ENCODE peak calls at places on chromosomes 5 and 9, in five cellular contexts. F is A549, C is stomach, G is heart left ventricle, V is endothelial cell of umbilical vein. O is an unnamed sample.

GRCh38 chr5:114335391-114335790 is 26.5 kb upstream of the KCNN2 start:
- DNase-seq in V (no peak), C (no peak), F (no peak), G (no peak), O (no peak)

GRCh38 chr9:121765021-121765950 is 113.9 kb downstream of the DAB2IP start:
- DNase-seq in V (peak), F (peak), C (peak), G (peak), O (peak)

GRCh38 chr9:84136119-84136868 is 155.7 kb downstream of the RMI1 start:
- DNase-seq in F (peak), G (no peak), V (no peak), C (no peak), O (peak)

GRCh38 chr5:41869150-41869738 is 981 bp downstream of the OXCT1 start:
- DNase-seq in V (peak), G (peak), C (peak), F (no peak), O (no peak)

GRCh38 chr5:116527587-116527986 is 47.0 kb downstream of the SEMA6A start:
- DNase-seq in V (no peak), F (no peak), G (no peak), C (no peak), O (no peak)

GRCh38 chr9:115422932-115423440 is 305.0 kb upstream of the TNC start:
- DNase-seq in C (no peak), V (no peak), G (no peak), F (no peak), O (no peak)

GRCh38 chr5:136174021-136174659 is 18.8 kb downstream of the SMIM32 start:
- DNase-seq in C (no peak), G (no peak), V (peak), F (peak), O (no peak)

GRCh38 chr5:77797133-77797532 is 21.0 kb upstream of the TBCA start:
- DNase-seq in G (no peak), V (no peak), F (no peak), C (no peak), O (no peak)

GRCh38 chr9:133199648-133200321 is 9.3 kb downstream of the OBP2B start:
- DNase-seq in G (peak), F (no peak), V (no peak), C (no peak), O (no peak)

GRCh38 chr5:64682608-64683007 is 7.7 kb upstream of the SHISAL2B start:
- DNase-seq in G (no peak), V (no peak), C (no peak), F (peak), O (no peak)

GRCh38 chr5:53667621-53668020 is 107.2 kb downstream of the NDUFS4 start:
- DNase-seq in G (no peak), F (no peak), V (no peak), C (no peak), O (no peak)

GRCh38 chr5:89228355-89228754 is 345.4 kb upstream of the MEF2C start:
- DNase-seq in C (no peak), V (no peak), G (no peak), F (no peak), O (no peak)

GRCh38 chr9:3446313-3446712 is 79.5 kb downstream of the RFX3 start:
- DNase-seq in F (no peak), C (no peak), G (no peak), V (no peak), O (no peak)

GRCh38 chr9:8868632-8869031 is 1069.1 kb upstream of the DMAC1 start:
- DNase-seq in G (no peak), C (no peak), V (no peak), F (no peak), O (no peak)

GRCh38 chr9:23812673-23813072 is 13.4 kb downstream of the ELAVL2 start:
- DNase-seq in C (no peak), G (no peak), V (no peak), F (no peak), O (no peak)

GRCh38 chr5:91074615-91075014 is 308.5 kb downstream of the ARRDC3 start:
- DNase-seq in V (no peak), G (no peak), C (no peak), F (peak), O (no peak)

GRCh38 chr9:18499987-18500386 is 26.0 kb downstream of the ADAMTSL1 start:
- DNase-seq in V (no peak), F (no peak), G (no peak), C (no peak), O (no peak)

DNA sequence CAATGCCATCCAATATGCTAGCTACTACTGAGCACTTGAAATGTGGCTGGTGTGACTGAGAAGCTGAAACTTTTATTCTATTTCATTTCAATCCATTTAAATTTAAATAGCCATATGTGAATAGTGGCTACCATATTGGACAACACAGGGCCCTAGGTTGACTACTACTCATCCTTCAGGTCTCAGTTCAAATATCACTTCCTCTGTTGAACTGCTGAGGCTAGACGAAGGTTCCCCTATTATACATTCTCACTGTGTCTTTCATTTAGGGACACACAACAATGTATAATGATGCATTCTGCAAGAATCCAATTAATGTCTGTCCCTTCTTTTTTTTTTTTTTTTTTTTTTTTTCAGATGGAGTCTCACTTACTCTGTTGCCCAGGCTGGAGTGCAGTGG is 208.7 kb downstream of the CRB2 start:
- DNase-seq in C (no peak), V (no peak), F (no peak), G (no peak), O (no peak)
- TF ChIP-seq POLR2A in C (no peak), V (no peak), F (no peak), G (no peak), O (no peak)

GRCh38 chr5:51544386-51544785 is 161.1 kb downstream of the ISL1 start:
- DNase-seq in C (no peak), G (no peak), V (peak), F (no peak), O (no peak)

GRCh38 chr5:51539232-51539631 is 156.0 kb downstream of the ISL1 start:
- DNase-seq in F (no peak), C (no peak), G (no peak), V (no peak), O (no peak)
- TF ChIP-seq POLR2A in F (no peak), C (no peak), G (no peak), V (no peak), O (no peak)

GRCh38 chr5:159187674-159188164 is 21.6 kb downstream of the RNF145 start:
- DNase-seq in V (no peak), C (no peak), G (no peak), F (no peak), O (no peak)

GRCh38 chr5:159184236-159184635 is 25.1 kb downstream of the RNF145 start:
- DNase-seq in G (no peak), V (no peak), C (no peak), F (no peak), O (no peak)

GRCh38 chr5:159186319-159186718 is 23.0 kb downstream of the RNF145 start:
- DNase-seq in G (no peak), V (no peak), F (peak), C (no peak), O (no peak)

GRCh38 chr5:159184858-159185381 is 24.4 kb downstream of the RNF145 start:
- DNase-seq in C (no peak), V (peak), F (peak), G (no peak), O (peak)

DNA sequence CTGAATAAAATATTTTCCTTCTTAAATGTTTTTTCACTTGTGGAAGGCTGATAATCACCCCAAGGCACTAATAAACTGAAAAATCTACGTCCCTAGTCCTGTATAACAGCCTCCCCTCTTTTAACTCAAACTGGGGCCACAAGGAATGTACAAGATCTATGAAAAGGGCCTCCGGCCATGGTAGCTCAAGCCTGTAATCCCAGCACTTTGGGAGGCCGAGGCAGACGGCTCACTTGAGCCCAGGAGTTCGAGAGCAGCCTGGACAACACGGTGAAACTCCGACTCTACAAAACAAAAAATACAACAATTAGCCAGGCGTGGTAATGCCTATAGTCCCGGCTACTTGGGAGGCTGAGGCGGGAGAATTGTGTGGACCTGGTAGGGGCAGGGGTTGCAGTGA is 23.6 kb downstream of the RNF145 start:
- DNase-seq in V (no peak), F (no peak), C (no peak), G (no peak), O (no peak)
- TF ChIP-seq POLR2A in V (no peak), F (no peak), C (no peak), G (no peak), O (no peak)

GRCh38 chr9:136544549-136545064 is 1.2 kb downstream of the NOTCH1 start:
- DNase-seq in G (peak), C (peak), V (peak), F (no peak), O (peak)

GRCh38 chr9:136545065-136545965 is 533 bp downstream of the NOTCH1 start:
- DNase-seq in V (no peak), C (no peak), G (no peak), F (no peak), O (peak)

GRCh38 chr9:136547508-136548215 is 1.8 kb upstream of the NOTCH1 start:
- DNase-seq in V (no peak), G (no peak), F (no peak), C (no peak), O (no peak)

GRCh38 chr9:136546697-136547481 is 1.0 kb upstream of the NOTCH1 start:
- DNase-seq in G (peak), V (peak), C (peak), F (peak), O (peak)

GRCh38 chr9:136545966-136546696 is at the start of gene NOTCH1:
- DNase-seq in G (peak), C (peak), F (peak), V (peak), O (peak)
- TF ChIP-seq POLR2A in G (no peak), C (no peak), F (peak), V (peak), O (peak)

GRCh38 chr9:69324549-69325401 is at the start of gene ENTREP1:
- DNase-seq in F (peak), C (peak), G (peak), V (peak), O (peak)
- TF ChIP-seq POLR2A in F (no peak), C (no peak), G (no peak), V (no peak), O (no peak)

GRCh38 chr9:4574657-4575243 is 84.5 kb downstream of the SLC1A1 start:
- DNase-seq in F (no peak), V (no peak), G (no peak), C (no peak), O (no peak)
- TF ChIP-seq POLR2A in F (no peak), V (no peak), G (no peak), C (no peak), O (no peak)

DNA sequence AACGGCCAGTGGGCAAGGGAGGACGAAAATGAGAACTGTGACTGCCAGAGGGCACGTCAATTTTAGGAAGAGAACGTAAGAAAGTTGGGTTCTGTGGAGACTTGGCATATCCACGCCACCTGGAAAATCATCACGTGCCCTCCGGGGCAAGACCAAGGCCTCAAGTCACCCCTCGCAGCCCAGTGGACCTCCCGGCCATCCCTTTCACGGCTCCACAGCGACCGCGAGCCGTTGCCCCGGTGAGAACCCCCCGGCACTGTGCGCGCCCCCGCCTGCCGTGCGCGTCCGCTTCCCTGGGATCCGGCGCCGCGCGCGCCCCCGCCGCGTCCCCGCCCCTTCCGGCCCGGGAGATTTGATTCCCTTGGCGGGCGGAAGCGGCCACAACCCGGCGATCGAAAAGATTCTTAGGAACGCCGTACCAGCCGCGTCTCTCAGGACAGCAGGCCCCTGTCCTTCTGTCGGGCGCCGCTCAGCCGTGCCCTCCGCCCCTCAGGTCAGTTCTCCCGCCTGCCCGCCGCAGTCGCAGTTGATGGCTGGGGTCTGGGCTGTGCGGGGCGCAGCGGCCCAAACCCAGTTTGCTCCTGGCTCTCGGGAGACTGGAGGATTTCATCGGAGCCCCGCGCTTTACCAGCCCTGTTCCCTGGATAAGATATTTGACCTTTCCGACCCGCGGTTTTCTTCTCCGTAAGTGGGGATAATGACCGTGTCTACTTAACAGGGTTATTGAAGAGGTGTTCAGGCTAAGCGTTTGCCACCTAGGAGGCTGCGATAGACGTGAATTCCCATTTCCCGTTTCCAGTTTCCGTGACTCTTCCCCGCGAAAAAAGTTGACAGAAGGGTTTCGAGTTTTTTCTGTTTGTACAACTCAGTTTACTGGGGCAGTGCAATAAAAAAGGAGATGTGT is at the start of gene MELK:
- DNase-seq in V (peak), G (peak), F (peak), C (peak), O (peak)
- TF ChIP-seq POLR2A in V (peak), G (no peak), F (peak), C (no peak), O (peak)

DNA sequence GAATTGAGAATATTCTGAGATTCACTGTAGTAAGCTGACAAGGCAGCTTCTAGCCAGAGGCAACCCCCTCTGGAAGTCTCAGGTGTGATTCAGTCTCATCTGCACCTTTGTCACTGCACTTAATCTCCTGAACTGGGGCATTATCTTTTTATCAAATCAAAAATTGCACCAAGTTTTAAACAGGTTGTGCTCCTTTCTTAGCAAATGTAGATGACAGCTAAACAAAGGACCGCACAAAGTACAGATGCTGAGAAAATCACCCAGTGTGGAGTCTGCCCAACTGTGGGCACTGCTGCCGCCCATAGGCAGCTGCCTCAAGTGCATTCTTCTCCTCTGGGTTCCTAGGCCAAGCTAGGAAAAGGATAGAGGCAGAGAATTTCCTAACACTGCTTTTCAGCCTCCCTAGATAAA is 51.1 kb downstream of the STARD4 start:
- DNase-seq in V (no peak), C (no peak), F (peak), G (no peak), O (no peak)
- TF ChIP-seq POLR2A in V (no peak), C (no peak), F (no peak), G (no peak), O (no peak)